ENCODE peak calls at places on chromosomes 4 and X, in ten cellular contexts. W is NCI-H1105; S is activated CD8-positive, alpha-beta memory T cell treated with anti-CD3 and anti-CD28 coated beads, Interleukin-2, amount 10 ng/mL, durations not matched to agents 7 days and 5 days; D is NCI-H524 treated with DMSO at 0.1 percent for 48 hours; E is SK-N-SH; G is kidney; J is left kidney; X is glomerular endothelial cell; P is DMS153; M is body of pancreas. K is an unnamed sample.

GRCh38 chrX:30310429-30311206 is 1.4 kb upstream of the NR0B1 start:
- DNase-seq in X (no peak), M (no peak), P (no peak), J (no peak), E (no peak), W (no peak), D (no peak), S (no peak), G (no peak), K (no peak)

GRCh38 chrX:119468930-119469635 is 839 bp downstream of the SLC25A5 start:
- DNase-seq in D (peak; percentile 8), W (peak; percentile 75), E (peak; percentile 84), P (peak; percentile 75), S (peak; percentile 92), X (no peak), J (peak; percentile 93), G (peak; percentile 96), M (peak; percentile 89), K (peak; percentile 95)

GRCh38 chr4:145061325-145061920 is 36.6 kb downstream of the ANAPC10 start:
- DNase-seq in D (peak; percentile 40), E (peak; percentile 24), X (peak; percentile 48), P (peak; percentile 16), S (no peak), G (peak; percentile 16), J (peak; percentile 64), W (peak; percentile 14), M (no peak), K (no peak)

GRCh38 chrX:25070038-25070437 is 54.3 kb upstream of the ARX start:
- DNase-seq in P (no peak), X (no peak), E (no peak), S (no peak), M (no peak), G (no peak), W (no peak), J (no peak), D (no peak), K (no peak)

GRCh38 chr4:6049278-6049677 is 31.0 kb upstream of the C4orf50 start:
- DNase-seq in G (no peak), X (no peak), M (no peak), D (no peak), J (no peak), S (no peak), P (no peak), E (no peak), W (no peak), K (no peak)

GRCh38 chr4:136457577-136457976 is 1074.7 kb downstream of the PCDH18 start:
- DNase-seq in W (no peak), S (no peak), J (no peak), P (no peak), E (no peak), X (no peak), M (no peak), G (peak; percentile 48), D (no peak), K (no peak)

GRCh38 chr4:124105212-124105611 is 607.3 kb downstream of the ANKRD50 start:
- DNase-seq in M (no peak), E (no peak), D (no peak), P (no peak), X (no peak), S (no peak), G (no peak), W (no peak), J (no peak), K (no peak)

GRCh38 chrX:112785323-112785722 is 55.3 kb downstream of the AMOT start:
- DNase-seq in P (no peak), W (no peak), E (no peak), G (no peak), D (no peak), J (no peak), S (no peak), X (no peak), M (no peak), K (no peak)

GRCh38 chrX:46686003-46686645 is 72.8 kb downstream of the SLC9A7 start:
- DNase-seq in P (no peak), E (peak; percentile 41), X (no peak), D (no peak), M (peak; percentile 16), J (peak; percentile 44), S (peak; percentile 63), W (no peak), G (no peak), K (no peak)

K was measured in mucosa of descending colon.